ENCODE peak calls at places on chromosomes 7 and 10, in seven cellular contexts. V, L, O, N, Y, K and A are unnamed samples.

GRCh38 chr10:29181936-29182335 is 106.9 kb upstream of the LYZL1 start:
- DNase-seq in V (no peak), L (no peak), O (no peak), N (no peak), Y (no peak), K (no peak), A (no peak)

GRCh38 chr7:103856929-103857328 is 132.5 kb downstream of the RELN start:
- DNase-seq in V (no peak), L (no peak), O (no peak), N (no peak), Y (no peak), K (no peak), A (no peak)

GRCh38 chr10:60313589-60313952 is 76.1 kb downstream of the ANK3 start:
- DNase-seq in V (no peak), L (no peak), O (no peak), N (no peak), Y (no peak), K (no peak), A (no peak)

GRCh38 chr10:11058965-11059364 is 41.3 kb downstream of the CELF2 start:
- DNase-seq in V (no peak), L (no peak), O (no peak), N (no peak), Y (no peak), K (no peak), A (peak)

GRCh38 chr7:32500922-32501341 is 5.6 kb downstream of the AVL9 start:
- DNase-seq in V (no peak), L (peak), O (no peak), N (peak), Y (no peak), K (no peak), A (peak)

GRCh38 chr7:136925556-136925955 is 57.1 kb downstream of the CHRM2 start:
- DNase-seq in V (no peak), L (no peak), O (no peak), N (peak), Y (no peak), K (no peak), A (no peak)

GRCh38 chr7:81433196-81433595 is 336.7 kb downstream of the HGF start:
- DNase-seq in V (no peak), L (no peak), O (no peak), N (no peak), Y (no peak), K (no peak), A (peak)

GRCh38 chr10:127797339-127797738 is 60.4 kb downstream of the FOXI2 start:
- DNase-seq in V (no peak), L (no peak), O (no peak), N (no peak), Y (no peak), K (no peak), A (no peak)

GRCh38 chr7:74044366-74045350 is 16.7 kb downstream of the ELN start:
- DNase-seq in V (no peak), L (no peak), O (no peak), N (no peak), Y (peak), K (no peak), A (no peak)

GRCh38 chr7:66505531-66506451 is 122.9 kb upstream of the KCTD7 start:
- DNase-seq in V (no peak), L (no peak), O (peak), N (no peak), Y (peak), K (no peak), A (peak)

DNA sequence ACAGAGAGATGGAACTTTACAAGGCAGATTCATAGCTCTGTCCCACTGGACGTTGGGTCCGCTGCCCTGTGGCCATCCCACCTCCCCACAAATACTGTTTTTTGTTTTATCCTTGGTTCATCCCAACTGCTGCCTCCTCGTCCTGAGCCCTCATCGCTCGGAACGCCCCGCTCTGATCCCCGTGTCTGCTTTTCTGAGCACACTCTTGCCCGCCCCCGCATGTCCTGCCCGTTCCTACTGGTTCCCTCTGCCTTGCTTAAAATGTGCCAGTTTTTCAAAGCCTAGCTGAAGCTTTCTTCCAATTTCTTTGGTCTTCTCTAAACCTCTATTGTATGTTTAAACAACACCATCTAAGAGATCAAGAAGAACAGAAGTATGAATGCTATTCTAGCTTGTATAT is 19.4 kb downstream of the RNF32 start:
- DNase-seq in V (no peak), L (no peak), O (no peak), N (no peak), Y (no peak), K (no peak), A (no peak)
- TF ChIP-seq CTCF in V (no peak), L (no peak), O (no peak), N (no peak), Y (no peak), K (no peak), A (no peak)

GRCh38 chr10:96784253-96784652 is 47.8 kb upstream of the LCOR start:
- DNase-seq in V (no peak), L (no peak), O (no peak), N (no peak), Y (no peak), K (no peak), A (no peak)
- H3K4me3 ChIP-seq in V (no peak), L (no peak), O (no peak), N (no peak), Y (no peak), K (no peak), A (no peak)

GRCh38 chr7:43071604-43072003 is 40.8 kb upstream of the HECW1 start:
- DNase-seq in V (no peak), L (no peak), O (peak), N (peak), Y (no peak), K (peak), A (peak)
- TF ChIP-seq CTCF in V (peak), L (peak), O (peak), N (peak), Y (peak), K (peak), A (peak)

GRCh38 chr10:121596668-121597503 is 1.4 kb downstream of the FGFR2 start:
- DNase-seq in V (no peak), L (no peak), O (no peak), N (peak), Y (no peak), K (peak), A (no peak)
- H3K4me3 ChIP-seq in V (peak), L (no peak), O (no peak), N (no peak), Y (peak), K (peak), A (no peak)

DNA sequence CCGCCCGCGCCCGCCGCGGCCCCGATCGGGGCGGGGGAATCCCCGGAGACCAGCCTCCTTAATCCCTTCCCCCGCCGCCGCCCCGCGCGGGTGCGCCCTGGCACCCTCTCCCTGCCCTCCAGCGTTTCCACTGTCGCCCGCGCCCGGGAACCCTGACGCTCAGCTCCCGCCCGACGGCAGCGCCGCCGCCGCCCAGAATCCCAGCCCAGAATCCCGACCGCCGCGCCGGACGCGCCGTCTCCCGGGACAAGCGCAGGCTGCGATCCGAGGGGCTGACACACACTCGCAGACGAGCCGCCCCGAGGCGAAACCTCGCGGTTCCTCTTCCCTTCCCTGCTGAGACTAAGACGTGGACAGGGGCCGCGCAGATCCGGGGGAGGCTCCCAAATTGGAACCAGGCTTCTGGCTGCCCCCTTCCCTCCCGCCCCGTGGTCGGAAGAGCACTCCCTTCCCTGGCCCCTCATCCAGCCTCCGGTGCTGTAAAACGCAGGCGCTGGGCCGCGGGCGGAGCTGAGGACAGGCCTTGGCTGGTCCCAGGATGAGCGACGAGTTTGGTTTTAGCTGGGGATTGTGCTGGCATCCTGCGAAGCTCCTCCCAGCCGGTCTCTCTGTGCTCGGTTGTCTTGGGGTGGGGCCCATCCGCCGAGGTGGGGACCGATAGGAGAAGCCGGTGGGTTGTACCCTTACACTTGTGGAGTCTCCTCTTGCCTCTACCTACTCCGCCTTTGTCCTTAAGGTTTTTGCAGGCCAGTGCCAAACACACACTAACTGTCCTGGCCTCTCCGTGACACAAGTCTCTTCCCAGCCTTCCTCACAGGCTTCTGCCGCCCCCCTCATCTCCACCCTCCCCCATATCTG is 1.1 kb downstream of the MARVELD1 start:
- DNase-seq in V (no peak), L (no peak), O (peak), N (peak), Y (peak), K (peak), A (peak)
- TF ChIP-seq CTCF in V (no peak), L (no peak), O (no peak), N (no peak), Y (no peak), K (no peak), A (no peak)

DNA sequence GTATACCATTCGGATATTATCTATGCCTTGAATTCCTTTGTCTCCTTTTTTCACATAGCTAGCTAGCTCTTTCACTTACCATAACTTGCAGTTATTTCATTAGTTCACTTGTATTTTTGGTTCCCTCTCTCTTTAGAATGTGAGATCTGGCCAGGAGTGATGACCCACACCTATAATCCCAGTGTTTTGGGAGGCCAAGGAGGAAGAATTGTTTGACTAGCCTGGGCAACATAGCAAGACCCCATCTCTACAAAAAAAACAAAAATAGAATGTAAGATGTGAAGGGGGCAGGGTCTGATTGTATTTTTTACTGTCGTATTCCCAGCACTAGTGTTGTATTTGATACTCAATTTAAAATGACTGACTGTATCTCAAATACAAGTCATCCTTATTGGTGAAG is 19.6 kb downstream of the NFE2L3 start:
- DNase-seq in V (no peak), L (no peak), O (no peak), N (no peak), Y (no peak), K (no peak), A (no peak)
- H3K4me3 ChIP-seq in V (no peak), L (no peak), O (no peak), N (no peak), Y (no peak), K (no peak), A (no peak)